ENCODE peak calls at places on chromosome 19, in ten cellular contexts. I is PC-9; M is neural progenitor cell; P is ascending aorta; K is BE2C; H is thyroid gland; D is colonic mucosa; Z is transverse colon; U is CD8-positive, alpha-beta T cell; R is thoracic aorta. F is an unnamed sample. For H3K4me1, the result is how much of the 10 kb centered on the place peaks cover.

GRCh38 chr19:49398931-49399330 is 10.9 kb downstream of the KASH5 start:
- DNase-seq in I (no peak), Z (no peak), P (no peak), U (no peak), H (no peak), R (no peak), M (no peak), K (no peak), D (no peak), F (no peak)

GRCh38 chr19:18596752-18597157 is 8.2 kb downstream of the REX1BD start:
- DNase-seq in R (no peak), D (peak), U (no peak), M (peak), Z (peak), I (no peak), K (peak), P (no peak), H (no peak), F (peak)

GRCh38 chr19:16825312-16826168 is 3.7 kb upstream of the SIN3B start:
- DNase-seq in U (no peak), P (peak), I (peak), H (peak), K (peak), R (no peak), M (peak), D (peak), Z (peak), F (no peak)

GRCh38 chr19:3687774-3688706 is 12.2 kb downstream of the PIP5K1C start:
- DNase-seq in U (peak), D (peak), K (no peak), H (peak), Z (peak), P (no peak), M (peak), R (no peak), I (no peak), F (peak)

GRCh38 chr19:6772028-6772865 is at the start of gene VAV1:
- DNase-seq in R (no peak), D (peak), H (peak), K (no peak), U (peak), I (no peak), M (no peak), P (peak), Z (peak), F (peak)

GRCh38 chr19:290539-291521 is at the start of gene PLPP2:
- DNase-seq in K (no peak), U (peak), H (peak), P (no peak), Z (peak), D (peak), M (peak), I (peak), R (no peak), F (peak)

GRCh38 chr19:48283908-48284307 is 14.0 kb downstream of the ZNF114 start:
- DNase-seq in Z (no peak), R (no peak), P (no peak), I (no peak), K (no peak), U (no peak), M (no peak), H (no peak), D (no peak), F (no peak)

GRCh38 chr19:14410775-14411134 is 8.4 kb downstream of the DDX39A start:
- DNase-seq in Z (no peak), U (no peak), I (no peak), K (no peak), R (no peak), P (no peak), D (no peak), M (no peak), H (no peak), F (no peak)

GRCh38 chr19:48613852-48614435 is 932 bp downstream of the FAM83E start:
- DNase-seq in P (no peak), I (no peak), U (no peak), Z (no peak), M (no peak), D (peak), R (no peak), K (peak), H (no peak), F (peak)

GRCh38 chr19:3868770-3869456 is at the start of gene ZFR2:
- DNase-seq in Z (no peak), M (peak), R (no peak), K (peak), U (peak), I (no peak), D (no peak), H (no peak), P (no peak), F (no peak)

GRCh38 chr19:45123440-45123850 is 30.5 kb downstream of the PPP1R37 start:
- DNase-seq in M (no peak), H (peak), R (no peak), P (no peak), K (no peak), U (no peak), Z (no peak), I (peak), D (no peak), F (no peak)

GRCh38 chr19:45122832-45123231 is 29.9 kb downstream of the PPP1R37 start:
- DNase-seq in H (no peak), K (no peak), I (no peak), U (no peak), D (no peak), P (no peak), Z (no peak), R (no peak), M (no peak), F (no peak)

GRCh38 chr19:45125360-45125759 is 32.4 kb downstream of the PPP1R37 start:
- DNase-seq in Z (no peak), H (no peak), R (no peak), D (no peak), P (no peak), U (no peak), M (no peak), K (no peak), I (no peak), F (no peak)

GRCh38 chr19:45125975-45126493 is 33.1 kb downstream of the PPP1R37 start:
- DNase-seq in D (peak), H (peak), Z (peak), M (peak), K (peak), I (peak), U (peak), P (no peak), R (no peak), F (peak)

GRCh38 chr19:45124021-45124420 is 31.0 kb downstream of the PPP1R37 start:
- DNase-seq in R (no peak), Z (no peak), D (no peak), I (no peak), K (no peak), P (no peak), U (no peak), H (no peak), M (no peak), F (no peak)
- H3K4me1 ChIP-seq in R (under half), Z (under half), D (under half), I (under half), K (under half), P (under half), U (under half), H (under half), M (under half), F (under half)

GRCh38 chr19:10862561-10863106 is 8.7 kb upstream of the CARM1 start:
- DNase-seq in Z (no peak), D (no peak), K (no peak), P (no peak), H (no peak), R (no peak), U (no peak), I (no peak), M (no peak), F (no peak)

GRCh38 chr19:10861118-10861651 is 10.2 kb upstream of the CARM1 start:
- DNase-seq in R (no peak), U (peak), I (peak), M (peak), Z (peak), D (peak), H (no peak), P (no peak), K (peak), F (peak)

GRCh38 chr19:10854350-10855089 is 6.3 kb downstream of the C19orf38 start:
- DNase-seq in D (no peak), R (no peak), P (no peak), U (no peak), M (no peak), Z (no peak), I (no peak), K (no peak), H (no peak), F (no peak)

GRCh38 chr19:10855879-10856522 is 7.8 kb downstream of the C19orf38 start:
- DNase-seq in U (peak), H (no peak), D (no peak), K (peak), P (no peak), I (no peak), M (peak), R (no peak), Z (no peak), F (no peak)

GRCh38 chr19:10858204-10858828 is 10.1 kb downstream of the C19orf38 start:
- DNase-seq in D (no peak), R (no peak), Z (no peak), M (peak), K (peak), P (no peak), I (no peak), H (no peak), U (peak), F (no peak)
- TF ChIP-seq CTCF in D (peak), R (peak), Z (peak), M (peak), K (peak), P (peak), I (peak), H (no peak), U (peak), F (peak)

DNA sequence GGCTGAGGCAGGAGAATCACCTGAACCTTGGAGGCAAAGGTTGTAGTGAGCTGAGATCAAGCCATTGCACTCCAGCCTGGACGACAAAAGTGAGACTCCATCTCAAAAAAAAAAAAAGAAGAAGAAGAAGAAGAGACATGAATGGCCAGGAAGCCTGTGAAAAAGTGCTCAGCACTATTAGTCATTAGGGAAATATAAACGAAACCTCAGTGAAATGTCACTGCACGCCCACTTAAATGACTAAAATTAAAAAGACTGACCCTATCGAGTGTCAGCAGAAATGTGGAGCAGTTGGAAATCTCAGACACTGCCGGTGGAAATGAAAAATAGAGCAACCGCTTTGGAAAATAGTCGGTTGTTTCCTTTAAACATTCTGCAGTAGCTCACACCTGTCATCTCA is 5.5 kb upstream of the TYROBP start:
- DNase-seq in K (no peak), D (no peak), U (no peak), R (no peak), Z (no peak), M (no peak), I (no peak), H (no peak), P (no peak), F (no peak)
- H3K4me1 ChIP-seq in K (under half), D (under half), U (under half), R (under half), Z (under half), M (under half), I (under half), H (under half), P (under half), F (under half)

GRCh38 chr19:37942516-37942902 is 35.5 kb downstream of the SIPA1L3 start:
- DNase-seq in I (no peak), H (no peak), K (no peak), R (no peak), Z (no peak), D (no peak), U (no peak), M (no peak), P (no peak), F (no peak)

GRCh38 chr19:37946132-37946531 is 39.1 kb downstream of the SIPA1L3 start:
- DNase-seq in U (no peak), Z (no peak), M (no peak), I (no peak), H (no peak), K (no peak), D (no peak), P (peak), R (no peak), F (no peak)

GRCh38 chr19:37947778-37948177 is 40.8 kb downstream of the SIPA1L3 start:
- DNase-seq in I (no peak), M (no peak), H (no peak), P (peak), U (no peak), R (no peak), D (no peak), Z (no peak), K (no peak), F (no peak)

GRCh38 chr19:37941820-37942515 is 35.0 kb downstream of the SIPA1L3 start:
- DNase-seq in Z (peak), I (peak), M (peak), K (no peak), H (no peak), P (peak), R (no peak), D (no peak), U (no peak), F (peak)

DNA sequence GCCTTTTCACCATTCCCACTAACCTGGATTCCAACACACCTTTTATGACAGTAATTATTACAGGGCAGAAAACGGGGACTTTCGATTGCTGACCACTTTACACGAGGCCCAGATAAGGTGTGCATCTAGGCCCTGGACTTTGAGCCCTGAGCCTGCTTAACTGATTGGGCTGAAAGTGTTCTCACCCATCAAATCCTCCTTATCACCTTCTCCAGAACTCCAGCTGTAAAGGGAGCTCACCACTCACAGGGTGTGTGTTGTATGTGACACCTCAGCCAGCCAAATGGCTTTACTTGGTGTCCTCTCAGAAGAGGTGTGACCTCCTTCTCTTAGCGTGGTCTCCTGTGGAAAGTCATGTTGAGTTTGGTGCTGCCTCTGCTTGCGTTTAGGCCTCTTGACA is 36.5 kb downstream of the SIPA1L3 start:
- DNase-seq in M (no peak), P (peak), U (no peak), R (no peak), D (peak), Z (peak), H (no peak), I (no peak), K (no peak), F (peak)
- TF ChIP-seq CTCF in M (no peak), P (no peak), U (no peak), R (no peak), D (no peak), Z (no peak), H (no peak), I (no peak), K (no peak), F (no peak)

DNA sequence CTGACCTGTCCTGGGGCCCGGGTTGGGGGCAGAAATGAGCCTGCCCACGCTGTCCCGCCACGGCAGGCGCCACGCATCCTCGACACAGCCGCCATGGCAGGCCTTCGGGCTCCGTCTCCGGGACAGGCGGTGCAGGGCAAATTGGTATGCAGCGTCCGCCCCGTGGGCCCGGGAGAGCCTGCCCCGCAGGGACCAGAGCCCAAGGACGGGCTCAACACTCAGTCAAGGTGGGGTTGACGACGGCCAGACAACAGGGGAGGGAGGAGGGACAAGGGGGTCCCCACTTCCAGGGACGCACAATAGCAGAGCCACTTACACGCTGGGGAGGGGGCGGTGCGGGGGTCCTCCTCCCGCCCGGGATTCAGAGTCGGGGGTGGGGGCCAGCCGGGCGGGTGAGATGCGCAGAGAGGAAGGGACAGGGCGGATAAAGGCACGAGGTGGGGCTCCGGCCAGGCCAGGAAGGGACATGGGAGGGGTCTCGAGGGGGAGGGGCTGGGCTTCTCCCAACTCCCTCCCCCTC is 1.2 kb downstream of the CTXN1 start:
- DNase-seq in Z (no peak), R (no peak), P (no peak), U (no peak), H (no peak), I (no peak), K (no peak), D (no peak), M (peak), F (no peak)
- H3K4me1 ChIP-seq in Z (under half), R (under half), P (half or more), U (under half), H (half or more), I (under half), K (under half), D (under half), M (under half), F (under half)

DNA sequence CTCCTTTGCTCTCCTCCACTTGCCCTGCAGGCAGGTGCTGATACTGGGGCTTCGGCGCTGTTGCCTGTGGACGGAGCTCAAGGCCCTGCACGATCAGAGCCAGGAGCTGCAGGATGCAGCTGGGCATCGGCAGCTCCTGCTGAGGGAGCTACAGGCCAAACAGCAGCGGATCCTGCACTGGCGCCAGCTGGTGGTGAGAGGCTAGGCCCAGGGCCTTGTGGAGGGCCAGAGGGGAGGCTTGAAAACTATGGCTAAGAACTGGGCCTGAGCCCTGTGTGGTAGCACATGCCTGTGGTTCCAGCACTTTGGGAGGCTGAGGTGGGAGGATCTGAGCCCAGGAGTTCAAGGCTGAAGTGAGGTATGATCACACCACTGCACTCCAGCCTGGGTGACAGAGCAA is 6.3 kb downstream of the HAUS5 start:
- DNase-seq in U (no peak), K (no peak), R (no peak), D (no peak), M (no peak), I (no peak), P (no peak), Z (no peak), H (no peak), F (no peak)
- TF ChIP-seq CTCF in U (no peak), K (peak), R (no peak), D (no peak), M (peak), I (no peak), P (no peak), Z (no peak), H (no peak), F (no peak)

DNA sequence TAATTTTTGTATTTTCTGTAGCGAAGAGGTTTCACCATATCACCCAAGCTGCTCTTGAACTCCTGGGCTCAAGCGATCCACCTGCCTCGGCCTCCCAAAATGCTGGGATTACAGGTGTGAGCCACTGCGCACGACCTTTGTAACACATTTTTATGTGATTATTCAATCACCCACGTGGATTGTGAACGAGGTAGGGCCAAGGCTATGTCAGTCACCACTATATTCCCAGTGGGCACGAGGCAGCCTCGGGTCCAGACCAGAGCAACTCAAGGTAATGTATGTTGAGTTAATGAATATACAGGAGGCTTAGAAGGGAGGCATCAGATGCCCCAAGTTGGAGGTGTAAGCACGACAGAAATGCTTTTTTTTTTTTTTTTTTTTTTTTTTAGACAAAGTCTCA is 8.9 kb downstream of the PTGIR start:
- DNase-seq in R (no peak), U (no peak), I (no peak), K (peak), P (no peak), Z (no peak), M (no peak), H (no peak), D (no peak), F (no peak)
- H3K4me1 ChIP-seq in R (under half), U (half or more), I (under half), K (under half), P (under half), Z (under half), M (under half), H (under half), D (under half), F (under half)

DNA sequence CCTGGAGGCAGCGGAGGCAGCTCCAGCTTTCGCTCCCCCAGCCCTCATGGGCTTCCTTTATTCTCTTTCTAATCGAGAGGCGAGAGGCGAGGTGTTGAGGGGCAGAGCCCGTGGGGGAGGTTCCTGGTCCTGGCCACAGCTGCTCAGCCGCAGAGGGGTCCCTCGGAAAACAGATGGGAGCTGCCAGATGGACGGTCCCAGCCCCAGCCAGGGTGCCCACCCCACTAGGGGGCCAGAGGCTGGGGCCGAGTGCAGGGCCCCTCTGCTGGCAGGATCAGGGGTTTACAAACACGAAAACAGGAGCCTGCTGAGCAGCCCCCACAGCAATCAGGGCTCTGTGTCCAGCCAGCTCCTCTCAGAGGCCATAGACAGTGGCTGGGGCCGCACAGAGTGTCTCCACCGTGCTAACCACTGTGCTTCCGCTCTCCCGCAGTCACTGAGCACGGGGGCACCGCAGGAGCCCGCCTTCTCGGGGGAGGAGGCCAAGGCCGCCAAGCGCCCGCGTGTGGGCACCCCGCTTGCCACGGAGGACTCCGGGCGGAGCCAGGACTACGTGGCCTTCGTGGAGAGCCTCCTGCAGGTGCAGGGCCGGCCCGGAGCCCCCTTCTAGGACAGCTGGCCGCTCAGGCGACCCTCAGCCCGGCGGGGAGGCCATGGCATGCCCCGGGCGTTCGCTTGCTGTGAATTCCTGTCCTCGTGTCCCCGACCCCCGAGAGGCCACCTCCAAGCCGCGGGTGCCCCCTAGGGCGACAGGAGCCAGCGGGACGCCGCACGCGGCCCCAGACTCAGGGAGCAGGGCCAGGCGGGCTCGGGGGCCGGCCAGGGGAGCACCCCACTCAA is 182.2 kb downstream of the KDM4B start:
- DNase-seq in D (no peak), R (peak), K (peak), P (peak), I (no peak), Z (no peak), U (no peak), M (no peak), H (no peak), F (no peak)
- TF ChIP-seq CTCF in D (no peak), R (no peak), K (peak), P (no peak), I (no peak), Z (no peak), U (no peak), M (peak), H (no peak), F (no peak)

DNA sequence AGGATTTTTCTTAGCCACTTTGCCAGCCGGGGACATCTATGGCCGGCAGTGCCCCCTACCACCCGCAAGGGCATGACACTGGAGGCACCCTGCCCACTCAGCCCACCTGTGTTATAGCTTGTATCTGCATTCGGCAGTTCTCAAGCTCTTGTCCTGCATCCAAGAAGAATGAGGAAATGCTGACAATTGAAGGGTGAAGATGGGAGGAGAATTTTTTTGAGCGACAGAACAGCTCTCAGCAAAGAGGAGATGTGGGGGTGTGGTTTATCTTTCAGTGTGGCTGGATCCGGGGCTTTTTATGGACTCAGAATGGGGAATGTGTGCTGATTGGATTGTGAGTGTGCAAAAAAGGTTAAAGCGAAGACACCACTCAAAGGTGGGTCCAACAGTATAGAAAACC is 5.4 kb upstream of the C19orf38 start:
- DNase-seq in H (no peak), P (no peak), M (no peak), I (no peak), D (no peak), R (no peak), K (no peak), Z (no peak), U (no peak), F (no peak)
- H3K4me1 ChIP-seq in H (under half), P (under half), M (under half), I (under half), D (under half), R (under half), K (under half), Z (under half), U (under half), F (under half)